ENCODE peak calls at places on chromosomes 6 and 20, in ten cellular contexts. W is stimulated activated CD8-positive, alpha-beta memory T cell treated with anti-CD3 and anti-CD28 coated beads, Interleukin-4, amount 100 ng/mL, for 4 hours; D is activated naive CD8-positive, alpha-beta T cell treated with anti-CD3 and anti-CD28 coated beads for 36 hours; T is tibial artery; U is Panc1; A is D341Med; O is tibial nerve; H is RCC 7860; Z is iris pigment epithelial cell; L is GM04504. Y is an unnamed sample.

GRCh38 chr6:57313009-57313408 is 4.4 kb upstream of the PRIM2 start:
- DNase-seq in Z (no peak), W (no peak), T (no peak), H (no peak), D (no peak), U (no peak), O (no peak), L (no peak), A (no peak), Y (no peak)

GRCh38 chr6:158836625-158837311 is 17.6 kb upstream of the EZR start:
- DNase-seq in T (no peak), L (no peak), W (no peak), D (no peak), H (no peak), U (no peak), A (no peak), O (no peak), Z (no peak), Y (no peak)

GRCh38 chr20:2139736-2140135 is 38.1 kb downstream of the STK35 start:
- DNase-seq in U (no peak), H (no peak), Z (no peak), L (no peak), A (no peak), T (no peak), D (no peak), W (no peak), O (no peak), Y (no peak)

GRCh38 chr6:104418125-104418524 is 441.6 kb downstream of the HACE1 start:
- DNase-seq in H (no peak), T (no peak), O (no peak), Z (peak; percentile 2), L (no peak), A (no peak), U (no peak), D (no peak), W (no peak), Y (no peak)

GRCh38 chr6:119174085-119174445 is 95.6 kb upstream of the FAM184A start:
- DNase-seq in H (no peak), Z (no peak), W (no peak), T (no peak), O (no peak), D (no peak), U (no peak), A (no peak), L (no peak), Y (no peak)

GRCh38 chr20:34058831-34059230 is 53.2 kb downstream of the EIF2S2 start:
- DNase-seq in Z (peak; percentile 22), D (no peak), H (peak; percentile 42), W (no peak), U (no peak), O (no peak), A (no peak), T (no peak), L (no peak), Y (no peak)

GRCh38 chr6:158807515-158808441 is 11.4 kb downstream of the EZR start:
- DNase-seq in A (no peak), W (no peak), H (no peak), T (no peak), D (no peak), U (no peak), L (no peak), O (no peak), Z (no peak), Y (no peak)

GRCh38 chr20:38377039-38377715 is 30.9 kb downstream of the LBP start:
- DNase-seq in A (no peak), D (no peak), Z (no peak), H (no peak), T (no peak), U (no peak), O (no peak), L (no peak), W (no peak), Y (no peak)

GRCh38 chr6:52514514-52514913 is 62.3 kb downstream of the TRAM2 start:
- DNase-seq in W (no peak), T (peak; percentile 82), O (peak; percentile 42), A (no peak), H (peak; percentile 58), U (no peak), Z (peak; percentile 96), L (peak; percentile 78), D (no peak), Y (no peak)

GRCh38 chr6:167113047-167113446 is 9.8 kb upstream of the CCR6 start:
- DNase-seq in U (no peak), D (no peak), W (no peak), A (no peak), Z (no peak), O (no peak), L (no peak), T (no peak), H (no peak), Y (no peak)

GRCh38 chr6:166097914-166098522 is 69.6 kb downstream of the TBXT start:
- DNase-seq in U (peak; percentile 48), L (no peak), H (no peak), A (peak; percentile 53), W (peak; percentile 11), O (peak; percentile 32), D (peak; percentile 62), Z (peak; percentile 80), T (peak; percentile 71), Y (peak; percentile 28)

GRCh38 chr20:35514371-35514960 is 15.0 kb downstream of the C20orf173 start:
- DNase-seq in A (no peak), H (no peak), L (no peak), O (no peak), D (no peak), W (no peak), Z (no peak), U (no peak), T (no peak), Y (no peak)

GRCh38 chr20:10953437-10953836 is 279.6 kb upstream of the JAG1 start:
- DNase-seq in H (no peak), W (no peak), L (no peak), A (no peak), U (no peak), T (no peak), D (no peak), O (no peak), Z (no peak), Y (no peak)

GRCh38 chr6:158628542-158628941 is 16.0 kb downstream of the DYNLT1 start:
- DNase-seq in H (no peak), O (no peak), Z (no peak), A (no peak), W (no peak), T (peak; percentile 66), D (no peak), U (no peak), L (no peak), Y (no peak)

GRCh38 chr20:37384683-37385174 is 38.8 kb downstream of the SRC start:
- DNase-seq in U (no peak), D (peak; percentile 85), T (peak; percentile 77), A (peak; percentile 94), W (peak; percentile 52), H (no peak), L (no peak), O (no peak), Z (peak; percentile 31), Y (peak; percentile 70)

GRCh38 chr6:106318061-106318460 is 7.5 kb downstream of the ATG5 start:
- DNase-seq in O (no peak), L (no peak), T (no peak), D (no peak), Z (no peak), H (no peak), U (no peak), A (no peak), W (no peak), Y (no peak)

GRCh38 chr6:14066782-14067406 is 50.7 kb upstream of the CD83 start:
- DNase-seq in D (no peak), O (no peak), T (no peak), L (peak; percentile 45), W (no peak), U (no peak), A (peak; percentile 67), Z (peak; percentile 65), H (peak; percentile 61), Y (no peak)

GRCh38 chr6:11212625-11213024 is 19.8 kb downstream of the NEDD9 start:
- DNase-seq in Z (peak; percentile 92), T (peak; percentile 82), A (no peak), W (no peak), U (no peak), H (peak; percentile 82), D (no peak), O (no peak), L (peak; percentile 59), Y (no peak)

GRCh38 chr20:13041574-13042457 is 33.0 kb downstream of the SPTLC3 start:
- DNase-seq in H (no peak), A (no peak), T (no peak), L (no peak), O (no peak), Z (no peak), U (no peak), D (no peak), W (no peak), Y (no peak)

GRCh38 chr6:104862456-104862855 is 2.7 kb upstream of the HACE1 start:
- DNase-seq in H (no peak), T (no peak), A (no peak), D (no peak), U (no peak), L (no peak), Z (peak; percentile 74), O (no peak), W (no peak), Y (no peak)

GRCh38 chr6:21098744-21099143 is 494.8 kb upstream of the SOX4 start:
- DNase-seq in H (no peak), U (no peak), D (no peak), Z (no peak), W (no peak), L (no peak), T (no peak), A (no peak), O (no peak), Y (no peak)

GRCh38 chr6:37365791-37366190 is 12.0 kb downstream of the RNF8 start:
- DNase-seq in U (no peak), O (no peak), A (no peak), H (no peak), L (no peak), D (no peak), Z (peak; percentile 24), W (no peak), T (no peak), Y (no peak)

GRCh38 chr6:30960907-30961673 is 20.3 kb downstream of the MUCL3 start:
- DNase-seq in O (no peak), U (no peak), L (no peak), Z (peak; percentile 51), A (no peak), T (no peak), W (no peak), D (no peak), H (no peak), Y (no peak)

Y was measured in activated T-helper 1 cell treated with anti-CD3 and anti-CD28 coated beads, Interleukin-2, amount 50 U/mL, for 16 hours.